ENCODE peak calls at places on chromosomes 13 and 19, in seven cellular contexts. One of them, this sample, is unnamed.

GRCh38 chr19:28128341-28128740 is 1084.6 kb downstream of the UQCRFS1 start:
- DNase-seq in central memory CD8-positive, alpha-beta T cell: no peak
- DNase-seq in heart left ventricle: no peak
- DNase-seq in breast epithelium: no peak
- DNase-seq in stimulated activated naive B cell treated with anti-CD40 and anti-IgM and Interleukin-4, amounts not matched to agents 10 μg/mL and 1 μg/mL and 100 μg/mL, for 72 hours: no peak
- DNase-seq in MV-4-11: no peak
- DNase-seq in mammary epithelial cell: no peak
- DNase-seq in this sample: no peak

GRCh38 chr13:68676513-68677115 is 1431.0 kb upstream of the ATXN8OS start:
- DNase-seq in central memory CD8-positive, alpha-beta T cell: no peak
- DNase-seq in heart left ventricle: no peak
- DNase-seq in breast epithelium: no peak
- DNase-seq in stimulated activated naive B cell treated with anti-CD40 and anti-IgM and Interleukin-4, amounts not matched to agents 10 μg/mL and 1 μg/mL and 100 μg/mL, for 72 hours: no peak
- DNase-seq in MV-4-11: peak
- DNase-seq in mammary epithelial cell: no peak
- DNase-seq in this sample: no peak

GRCh38 chr19:50311723-50312635 is 17.2 kb downstream of the KCNC3 start:
- DNase-seq in central memory CD8-positive, alpha-beta T cell: no peak
- DNase-seq in heart left ventricle: no peak
- DNase-seq in breast epithelium: no peak
- DNase-seq in stimulated activated naive B cell treated with anti-CD40 and anti-IgM and Interleukin-4, amounts not matched to agents 10 μg/mL and 1 μg/mL and 100 μg/mL, for 72 hours: no peak
- DNase-seq in MV-4-11: no peak
- DNase-seq in mammary epithelial cell: no peak
- DNase-seq in this sample: no peak

GRCh38 chr13:44273991-44274810 is 99.4 kb upstream of the SERP2 start:
- DNase-seq in central memory CD8-positive, alpha-beta T cell: no peak
- DNase-seq in heart left ventricle: peak
- DNase-seq in breast epithelium: no peak
- DNase-seq in stimulated activated naive B cell treated with anti-CD40 and anti-IgM and Interleukin-4, amounts not matched to agents 10 μg/mL and 1 μg/mL and 100 μg/mL, for 72 hours: no peak
- DNase-seq in MV-4-11: peak
- DNase-seq in mammary epithelial cell: no peak
- DNase-seq in this sample: peak

GRCh38 chr13:112901951-112902651 is 66.9 kb upstream of the MCF2L start:
- DNase-seq in central memory CD8-positive, alpha-beta T cell: no peak
- DNase-seq in heart left ventricle: no peak
- DNase-seq in breast epithelium: peak
- DNase-seq in stimulated activated naive B cell treated with anti-CD40 and anti-IgM and Interleukin-4, amounts not matched to agents 10 μg/mL and 1 μg/mL and 100 μg/mL, for 72 hours: no peak
- DNase-seq in MV-4-11: no peak
- DNase-seq in mammary epithelial cell: no peak
- DNase-seq in this sample: no peak

GRCh38 chr13:66984241-66984640 is 245.9 kb downstream of the PCDH9 start:
- DNase-seq in central memory CD8-positive, alpha-beta T cell: no peak
- DNase-seq in heart left ventricle: no peak
- DNase-seq in breast epithelium: no peak
- DNase-seq in stimulated activated naive B cell treated with anti-CD40 and anti-IgM and Interleukin-4, amounts not matched to agents 10 μg/mL and 1 μg/mL and 100 μg/mL, for 72 hours: no peak
- DNase-seq in MV-4-11: no peak
- DNase-seq in mammary epithelial cell: no peak
- DNase-seq in this sample: no peak

GRCh38 chr13:46274094-46274698 is 62.5 kb downstream of the LRRC63 start:
- DNase-seq in central memory CD8-positive, alpha-beta T cell: no peak
- DNase-seq in heart left ventricle: no peak
- DNase-seq in breast epithelium: no peak
- DNase-seq in stimulated activated naive B cell treated with anti-CD40 and anti-IgM and Interleukin-4, amounts not matched to agents 10 μg/mL and 1 μg/mL and 100 μg/mL, for 72 hours: no peak
- DNase-seq in MV-4-11: no peak
- DNase-seq in mammary epithelial cell: no peak
- DNase-seq in this sample: no peak

GRCh38 chr19:7830272-7830771 is 304 bp downstream of the EVI5L start:
- DNase-seq in central memory CD8-positive, alpha-beta T cell: no peak
- DNase-seq in heart left ventricle: no peak
- DNase-seq in breast epithelium: no peak
- DNase-seq in stimulated activated naive B cell treated with anti-CD40 and anti-IgM and Interleukin-4, amounts not matched to agents 10 μg/mL and 1 μg/mL and 100 μg/mL, for 72 hours: no peak
- DNase-seq in MV-4-11: no peak
- DNase-seq in mammary epithelial cell: no peak
- DNase-seq in this sample: no peak

GRCh38 chr19:53881482-53882390 is at the start of gene PRKCG:
- DNase-seq in central memory CD8-positive, alpha-beta T cell: peak
- DNase-seq in heart left ventricle: peak
- DNase-seq in breast epithelium: no peak
- DNase-seq in stimulated activated naive B cell treated with anti-CD40 and anti-IgM and Interleukin-4, amounts not matched to agents 10 μg/mL and 1 μg/mL and 100 μg/mL, for 72 hours: no peak
- DNase-seq in MV-4-11: no peak
- DNase-seq in mammary epithelial cell: peak
- DNase-seq in this sample: peak

GRCh38 chr19:7505682-7506384 is 10.1 kb upstream of the ZNF358 start:
- DNase-seq in central memory CD8-positive, alpha-beta T cell: no peak
- DNase-seq in heart left ventricle: no peak
- DNase-seq in breast epithelium: no peak
- DNase-seq in stimulated activated naive B cell treated with anti-CD40 and anti-IgM and Interleukin-4, amounts not matched to agents 10 μg/mL and 1 μg/mL and 100 μg/mL, for 72 hours: no peak
- DNase-seq in MV-4-11: peak
- DNase-seq in mammary epithelial cell: no peak
- DNase-seq in this sample: no peak